ENCODE peak calls at places on chromosomes 13 and 19, in six cellular contexts. B, W, M, P, R and D are unnamed samples.

GRCh38 chr19:1082165-1082927 is 12.8 kb downstream of the POLR2E start:
- DNase-seq in B (peak; percentile 50), P (peak; percentile 81), R (peak; percentile 96), W (peak; percentile 77), M (peak; percentile 76), D (peak; percentile 98)

GRCh38 chr13:23743717-23744116 is 145.5 kb downstream of the MIPEP start:
- DNase-seq in W (no peak), R (no peak), P (no peak), M (no peak), B (no peak), D (peak; percentile 30)

GRCh38 chr19:5808120-5808816 is 3.4 kb downstream of the NRTN start:
- DNase-seq in M (no peak), R (no peak), P (no peak), B (no peak), W (no peak), D (no peak)

GRCh38 chr13:57739791-57740190 is 108.2 kb downstream of the PCDH17 start:
- DNase-seq in B (no peak), P (no peak), W (no peak), M (no peak), R (no peak), D (no peak)

GRCh38 chr13:109785141-109785891 is 1.1 kb downstream of the IRS2 start:
- DNase-seq in P (peak; percentile 73), W (peak; percentile 64), B (no peak), R (peak; percentile 85), M (no peak), D (peak; percentile 75)

GRCh38 chr13:53379485-53379884 is 350.9 kb downstream of the OLFM4 start:
- DNase-seq in B (no peak), W (no peak), P (no peak), M (no peak), R (no peak), D (no peak)

GRCh38 chr13:103006706-103007426 is 59.4 kb downstream of the SLC10A2 start:
- DNase-seq in M (no peak), W (peak; percentile 33), B (no peak), P (no peak), R (no peak), D (no peak)

GRCh38 chr13:99053636-99054233 is 75.9 kb upstream of the DOCK9 start:
- DNase-seq in M (no peak), W (no peak), P (no peak), B (no peak), R (no peak), D (no peak)

GRCh38 chr19:50300814-50301606 is 28.2 kb downstream of the KCNC3 start:
- DNase-seq in W (no peak), P (no peak), M (no peak), B (peak; percentile 81), R (no peak), D (peak; percentile 58)

GRCh38 chr13:29594710-29595379 is 643 bp downstream of the SLC7A1 start:
- DNase-seq in P (peak; percentile 78), R (peak; percentile 90), W (peak; percentile 74), M (peak; percentile 20), B (peak; percentile 15), D (peak; percentile 66)

GRCh38 chr19:19750842-19751790 is 18.2 kb upstream of the ZNF14 start:
- DNase-seq in M (no peak), P (no peak), B (no peak), R (no peak), W (no peak), D (peak; percentile 28)

GRCh38 chr19:29233591-29233990 is 20.6 kb upstream of the UQCRFS1 start:
- DNase-seq in M (no peak), W (no peak), R (no peak), P (no peak), B (no peak), D (no peak)

GRCh38 chr19:3335431-3336350 is 30.7 kb upstream of the NFIC start:
- DNase-seq in M (no peak), W (no peak), B (no peak), P (peak; percentile 74), R (no peak), D (no peak)

GRCh38 chr13:110872034-110872767 is 42.7 kb downstream of the ANKRD10 start:
- DNase-seq in B (no peak), M (no peak), P (no peak), R (no peak), W (no peak), D (no peak)

GRCh38 chr13:73057284-73058025 is 1.4 kb upstream of the KLF5 start:
- DNase-seq in B (no peak), R (no peak), M (no peak), W (no peak), P (no peak), D (peak; percentile 49)

GRCh38 chr13:25807562-25807961 is 244.3 kb downstream of the SHISA2 start:
- DNase-seq in M (no peak), P (no peak), W (no peak), R (no peak), B (no peak), D (no peak)

GRCh38 chr13:112996671-112997091 is 27.7 kb downstream of the MCF2L start:
- DNase-seq in W (no peak), B (no peak), R (no peak), M (no peak), P (no peak), D (no peak)
- TF ChIP-seq CTCF in W (no peak), B (no peak), R (no peak), M (no peak), P (no peak), D (no peak)

GRCh38 chr19:43936219-43936618 is 1.1 kb upstream of the ZNF45 start:
- DNase-seq in W (peak; percentile 4), B (no peak), P (no peak), R (no peak), M (no peak), D (no peak)

GRCh38 chr19:43934985-43935708 is at the start of gene ZNF45:
- DNase-seq in B (peak; percentile 97), P (peak; percentile 93), W (peak; percentile 91), M (peak; percentile 75), R (peak; percentile 94), D (peak; percentile 88)

GRCh38 chr19:43928820-43929219 is 6.3 kb downstream of the ZNF45 start:
- DNase-seq in R (no peak), P (no peak), M (no peak), B (no peak), W (no peak), D (no peak)

GRCh38 chr19:43939557-43940260 is 4.6 kb upstream of the ZNF45 start:
- DNase-seq in M (no peak), B (no peak), W (no peak), P (no peak), R (no peak), D (no peak)

GRCh38 chr19:43934055-43934984 is 762 bp downstream of the ZNF45 start:
- DNase-seq in W (peak; percentile 2), M (no peak), P (no peak), R (no peak), B (peak; percentile 17), D (peak; percentile 13)
- TF ChIP-seq CTCF in W (no peak), M (no peak), P (no peak), R (no peak), B (no peak), D (no peak)

GRCh38 chr13:37769078-37769477 is 100.5 kb downstream of the TRPC4 start:
- DNase-seq in P (no peak), B (no peak), M (no peak), W (no peak), R (no peak), D (peak; percentile 17)
- TF ChIP-seq CTCF in P (no peak), B (no peak), M (no peak), W (no peak), R (peak; percentile 10), D (peak; percentile 35)

DNA sequence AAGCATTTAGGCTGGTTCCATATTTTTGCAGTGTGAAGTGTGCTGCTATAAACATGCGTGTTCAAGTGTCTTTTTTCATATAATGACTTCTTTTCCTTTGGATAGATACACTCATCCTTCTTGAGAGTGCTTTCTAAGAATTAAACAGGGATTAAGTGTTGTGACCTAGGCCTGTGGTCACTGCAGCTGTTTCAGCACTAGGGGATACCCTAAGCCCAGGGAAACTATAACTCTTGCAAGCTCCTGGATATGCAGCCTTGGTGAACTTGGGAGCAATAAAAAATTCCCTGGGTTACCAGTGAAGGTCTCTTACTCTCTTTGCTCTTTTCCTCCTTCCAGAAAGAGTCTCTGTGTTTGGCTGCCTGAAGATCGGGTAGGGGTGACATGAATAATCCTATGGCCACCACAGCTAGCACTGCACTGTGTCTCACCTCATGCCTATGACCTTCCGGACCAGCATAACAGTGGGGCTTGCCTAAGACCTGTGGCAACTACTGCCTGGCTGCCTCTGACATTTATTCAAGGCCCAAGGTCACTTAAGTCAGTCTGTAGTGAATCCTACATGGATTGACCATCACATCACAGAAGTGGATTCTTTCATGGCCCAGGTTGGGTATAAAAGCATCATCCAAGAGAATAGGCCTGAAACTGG is 799.7 kb downstream of the DACH1 start:
- DNase-seq in M (no peak), W (no peak), B (no peak), R (no peak), P (no peak), D (no peak)
- TF ChIP-seq CTCF in M (no peak), W (no peak), B (no peak), R (no peak), P (no peak), D (no peak)

GRCh38 chr13:96034662-96035061 is 18.5 kb downstream of the UGGT2 start:
- DNase-seq in P (no peak), M (no peak), B (no peak), R (no peak), W (no peak), D (no peak)
- TF ChIP-seq CTCF in P (no peak), M (no peak), B (no peak), R (no peak), W (no peak), D (no peak)